ENCODE peak calls at places on chromosome 22, in five cellular contexts. E is kidney epithelial cell; P is BJ; M is CD4-positive, alpha-beta T cell; W is HFF-Myc. A is an unnamed sample.

GRCh38 chr22:41532908-41533825 is 11.1 kb downstream of the POLR3H start:
- DNase-seq in E (no peak), P (no peak), M (peak), W (no peak), A (peak)

GRCh38 chr22:26086359-26086758 is 82.9 kb upstream of the SEZ6L start:
- DNase-seq in E (no peak), P (no peak), M (no peak), W (no peak), A (no peak)

GRCh38 chr22:19527861-19528417 is 3.7 kb upstream of the CLDN5 start:
- DNase-seq in E (no peak), P (no peak), M (no peak), W (no peak), A (no peak)

GRCh38 chr22:24553597-24554315 is 1.2 kb downstream of the GUCD1 start:
- DNase-seq in E (no peak), P (no peak), M (no peak), W (no peak), A (no peak)

GRCh38 chr22:36445158-36445668 is 36.2 kb downstream of the TXN2 start:
- DNase-seq in E (no peak), P (peak), M (no peak), W (no peak), A (no peak)

GRCh38 chr22:19817561-19818263 is 37.0 kb downstream of the GNB1L start:
- DNase-seq in E (no peak), P (no peak), M (no peak), W (no peak), A (peak)

GRCh38 chr22:44259366-44260215 is 53.2 kb downstream of the SHISAL1 start:
- DNase-seq in E (no peak), P (no peak), M (no peak), W (no peak), A (peak)

GRCh38 chr22:47762141-47762540 is 999.7 kb downstream of the TBC1D22A start:
- DNase-seq in E (no peak), P (no peak), M (no peak), W (no peak), A (no peak)

GRCh38 chr22:48754611-48755331 is 1072.9 kb downstream of the BRD1 start:
- DNase-seq in E (no peak), P (no peak), M (no peak), W (no peak), A (peak)

GRCh38 chr22:32202539-32203180 is 2.2 kb downstream of the RFPL2 start:
- DNase-seq in E (peak), P (no peak), M (no peak), W (peak), A (no peak)

GRCh38 chr22:43860831-43861230 is 1.5 kb downstream of the SULT4A1 start:
- DNase-seq in E (no peak), P (no peak), M (no peak), W (no peak), A (no peak)

GRCh38 chr22:39997939-39998726 is 3.4 kb downstream of the FAM83F start:
- DNase-seq in E (peak), P (no peak), M (no peak), W (no peak), A (no peak)

GRCh38 chr22:44461614-44462013 is 36.4 kb downstream of the RTL6 start:
- DNase-seq in E (no peak), P (no peak), M (no peak), W (no peak), A (no peak)

GRCh38 chr22:47174096-47174495 is 411.6 kb downstream of the TBC1D22A start:
- DNase-seq in E (no peak), P (no peak), M (no peak), W (no peak), A (no peak)

GRCh38 chr22:19987394-19988306 is 29.0 kb downstream of the ARVCF start:
- DNase-seq in E (no peak), P (no peak), M (no peak), W (no peak), A (no peak)

GRCh38 chr22:24951942-24952836 is at the start of gene KIAA1671:
- DNase-seq in E (no peak), P (no peak), M (peak), W (no peak), A (peak)

GRCh38 chr22:46072981-46073682 is 77.2 kb upstream of the PPARA start:
- DNase-seq in E (no peak), P (no peak), M (no peak), W (no peak), A (no peak)

GRCh38 chr22:49392247-49392646 is 435.4 kb downstream of the BRD1 start:
- DNase-seq in E (no peak), P (no peak), M (no peak), W (no peak), A (no peak)

GRCh38 chr22:19673660-19674059 is 40.6 kb upstream of the SEPTIN5 start:
- DNase-seq in E (no peak), P (no peak), M (no peak), W (no peak), A (no peak)

GRCh38 chr22:46201059-46201757 is 48.9 kb downstream of the CDPF1 start:
- DNase-seq in E (no peak), P (no peak), M (no peak), W (no peak), A (no peak)

GRCh38 chr22:36208162-36208765 is 6.7 kb upstream of the APOL4 start:
- DNase-seq in E (no peak), P (no peak), M (no peak), W (no peak), A (no peak)

GRCh38 chr22:24532075-24532474 is 22.9 kb downstream of the GUCD1 start:
- DNase-seq in E (no peak), P (no peak), M (no peak), W (no peak), A (no peak)

GRCh38 chr22:36366291-36366708 is 21.5 kb downstream of the MYH9 start:
- DNase-seq in E (no peak), P (no peak), M (no peak), W (no peak), A (no peak)

GRCh38 chr22:43213066-43213465 is 26.1 kb upstream of the TTLL12 start:
- DNase-seq in E (no peak), P (no peak), M (no peak), W (no peak), A (no peak)

GRCh38 chr22:32985899-32986772 is 72.0 kb downstream of the SYN3 start:
- DNase-seq in E (peak), P (no peak), M (peak), W (peak), A (peak)

GRCh38 chr22:17788528-17789378 is 14.5 kb upstream of the BID start:
- DNase-seq in E (no peak), P (no peak), M (no peak), W (no peak), A (no peak)

GRCh38 chr22:27627901-27628300 is 173.7 kb downstream of the MN1 start:
- DNase-seq in E (no peak), P (no peak), M (no peak), W (no peak), A (no peak)

GRCh38 chr22:27626675-27627443 is 174.7 kb downstream of the MN1 start:
- DNase-seq in E (no peak), P (no peak), M (no peak), W (no peak), A (no peak)

GRCh38 chr22:27628341-27628740 is 173.2 kb downstream of the MN1 start:
- DNase-seq in E (no peak), P (no peak), M (no peak), W (no peak), A (no peak)

GRCh38 chr22:27625769-27626674 is 175.5 kb downstream of the MN1 start:
- DNase-seq in E (no peak), P (no peak), M (no peak), W (no peak), A (no peak)

DNA sequence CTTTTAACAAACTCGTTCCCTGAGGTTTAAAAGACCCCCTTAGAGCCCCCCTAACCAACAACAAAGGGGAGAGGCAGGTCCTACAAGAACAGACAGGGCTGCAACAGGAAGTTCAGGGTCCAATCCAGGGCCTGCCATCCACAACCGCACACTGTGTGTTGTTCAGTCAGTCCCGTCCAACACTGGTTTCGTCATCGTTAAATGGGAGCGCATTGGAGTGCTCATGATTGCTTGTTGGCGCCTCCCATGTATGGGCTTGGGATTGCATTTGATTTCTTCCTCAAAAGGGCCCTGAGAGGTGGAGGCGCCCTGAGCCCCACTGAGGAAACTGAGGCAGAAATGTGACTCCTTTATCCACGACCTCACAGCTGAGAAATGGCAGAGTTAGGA is 174.1 kb downstream of the MN1 start:
- DNase-seq in E (no peak), P (no peak), M (no peak), W (no peak), A (no peak)
- TF ChIP-seq CTCF in E (no peak), P (no peak), M (no peak), W (no peak), A (no peak)

DNA sequence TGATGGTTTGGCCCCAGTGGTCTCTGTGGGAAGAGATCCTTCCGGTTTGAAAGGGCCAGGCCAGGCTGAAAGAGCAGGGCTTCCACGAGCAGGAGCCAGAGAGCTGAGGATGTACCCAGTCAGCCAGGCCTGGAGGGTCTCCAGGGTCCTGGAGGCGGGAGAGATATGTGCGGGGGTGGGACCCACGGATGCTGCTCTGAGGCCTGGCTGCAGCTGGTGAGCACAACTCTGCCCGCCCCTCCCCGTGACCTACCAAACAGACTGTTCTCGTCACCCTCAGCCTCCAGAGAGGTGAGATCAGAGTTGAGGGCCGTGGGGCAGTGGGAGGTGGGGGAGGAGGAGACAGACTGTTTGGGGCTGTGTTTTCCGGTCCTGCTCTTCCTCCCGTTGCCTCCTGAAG is 42.2 kb downstream of the TRIOBP start:
- DNase-seq in E (no peak), P (no peak), M (no peak), W (no peak), A (no peak)
- TF ChIP-seq CTCF in E (no peak), P (no peak), M (no peak), W (no peak), A (no peak)

DNA sequence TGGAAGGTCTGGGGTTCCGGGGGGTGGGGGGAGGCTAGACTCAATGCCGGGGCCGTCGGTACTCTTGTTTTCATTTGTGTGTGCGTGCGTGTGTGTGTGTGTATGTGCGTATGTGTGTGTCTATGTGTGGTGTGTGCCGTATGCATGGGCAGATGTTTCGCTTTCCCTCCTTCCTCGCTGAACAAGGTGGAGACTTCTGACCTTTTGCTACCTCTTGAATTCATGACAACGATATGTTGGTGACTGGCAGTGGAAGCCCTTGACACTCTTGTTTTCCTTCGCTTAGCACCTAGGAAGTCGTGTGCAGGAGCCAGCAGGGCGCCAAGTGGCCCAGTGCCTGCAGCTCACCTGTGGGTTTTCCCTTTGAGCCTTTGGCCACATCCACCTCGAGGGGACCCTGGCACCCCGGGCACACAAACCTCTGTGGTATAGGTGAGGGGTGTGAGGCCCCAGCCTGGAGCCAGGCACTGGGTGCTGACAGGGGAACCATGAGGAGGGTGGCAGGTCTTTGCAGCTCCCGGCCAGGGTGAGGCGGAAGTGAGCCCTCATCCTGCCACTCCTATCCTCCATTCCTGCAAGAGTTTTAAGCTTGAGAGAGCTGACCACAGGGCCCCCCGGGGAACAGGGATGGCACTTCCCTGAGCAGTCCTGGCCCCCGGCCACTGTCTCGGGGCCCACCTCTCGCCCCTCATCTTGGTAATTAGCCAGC is 19.3 kb upstream of the TMEM191C start:
- DNase-seq in E (no peak), P (no peak), M (no peak), W (no peak), A (no peak)
- TF ChIP-seq CTCF in E (peak), P (no peak), M (no peak), W (peak), A (no peak)

GRCh38 chr22:50547231-50547851 is 1.6 kb downstream of the KLHDC7B start:
- DNase-seq in E (no peak), P (no peak), M (no peak), W (no peak), A (no peak)

GRCh38 chr22:50544078-50544745 is 1.5 kb upstream of the KLHDC7B start:
- DNase-seq in E (no peak), P (no peak), M (peak), W (no peak), A (no peak)

GRCh38 chr22:50544746-50545253 is 899 bp upstream of the KLHDC7B start:
- DNase-seq in E (no peak), P (no peak), M (no peak), W (no peak), A (no peak)

GRCh38 chr22:50546326-50547230 is 879 bp downstream of the KLHDC7B start:
- DNase-seq in E (no peak), P (no peak), M (no peak), W (no peak), A (no peak)

GRCh38 chr22:50545522-50546325 is at the start of gene KLHDC7B:
- DNase-seq in E (no peak), P (no peak), M (no peak), W (no peak), A (no peak)
- TF ChIP-seq CTCF in E (no peak), P (peak), M (no peak), W (no peak), A (no peak)